ENCODE peak calls at places on chromosomes 7 and 10, in ten cellular contexts. X is hepatocyte, I is neural progenitor cell, Q is fibroblast of lung, Z is PC-3, J is HCT116, H is mammary epithelial cell, O is HepG2, T is GM23248, G is PC-9. Y is an unnamed sample.

GRCh38 chr7:135757719-135758411 is 9.3 kb upstream of the FAM180A start:
- DNase-seq in X (no peak), I (no peak), Q (peak; percentile 52), Z (no peak), J (no peak), H (peak; percentile 33), O (no peak), T (peak; percentile 84), G (no peak), Y (no peak)

GRCh38 chr7:106766551-106766950 is 98.5 kb upstream of the PIK3CG start:
- DNase-seq in X (no peak), I (no peak), Q (no peak), Z (no peak), J (no peak), H (no peak), O (no peak), T (peak; percentile 28), G (no peak), Y (no peak)

GRCh38 chr10:104767745-104768144 is 126.7 kb downstream of the SORCS3 start:
- DNase-seq in X (no peak), I (no peak), Q (no peak), Z (no peak), J (peak; percentile 13), H (no peak), O (no peak), T (no peak), G (no peak), Y (no peak)

GRCh38 chr10:122637371-122637770 is 62.3 kb downstream of the C10orf120 start:
- DNase-seq in X (no peak), I (no peak), Q (no peak), Z (no peak), J (no peak), H (no peak), O (no peak), T (no peak), G (no peak), Y (no peak)

GRCh38 chr10:77151395-77151794 is 486.2 kb downstream of the KCNMA1 start:
- DNase-seq in X (no peak), I (no peak), Q (no peak), Z (no peak), J (no peak), H (no peak), O (no peak), T (no peak), G (no peak), Y (no peak)

GRCh38 chr7:47474937-47475879 is 106.7 kb downstream of the TNS3 start:
- DNase-seq in X (peak; percentile 93), I (no peak), Q (peak; percentile 98), Z (peak; percentile 96), J (peak; percentile 91), H (peak; percentile 95), O (peak; percentile 98), T (peak; percentile 98), G (peak; percentile 100), Y (no peak)

GRCh38 chr7:47786557-47787248 is 161.6 kb downstream of the PKD1L1 start:
- DNase-seq in X (peak; percentile 89), I (peak; percentile 34), Q (peak; percentile 97), Z (peak; percentile 98), J (peak; percentile 91), H (peak; percentile 99), O (peak; percentile 97), T (peak; percentile 99), G (peak; percentile 100), Y (no peak)

GRCh38 chr7:104767826-104768536 is 246.0 kb upstream of the KMT2E start:
- DNase-seq in X (no peak), I (peak; percentile 21), Q (no peak), Z (no peak), J (no peak), H (no peak), O (no peak), T (no peak), G (no peak), Y (no peak)

GRCh38 chr7:43942997-43943701 is 16.9 kb downstream of the UBE2D4 start:
- DNase-seq in X (peak; percentile 29), I (peak; percentile 11), Q (no peak), Z (peak; percentile 79), J (no peak), H (peak; percentile 7), O (no peak), T (peak; percentile 26), G (peak; percentile 86), Y (no peak)

GRCh38 chr7:101814081-101814995 is 3.1 kb upstream of the CUX1 start:
- DNase-seq in X (peak; percentile 89), I (peak; percentile 92), Q (peak; percentile 55), Z (peak; percentile 66), J (no peak), H (peak; percentile 44), O (peak; percentile 36), T (peak; percentile 76), G (no peak), Y (peak; percentile 71)

GRCh38 chr10:19826712-19827111 is 10.5 kb downstream of the PLXDC2 start:
- DNase-seq in X (no peak), I (no peak), Q (peak; percentile 72), Z (no peak), J (no peak), H (peak; percentile 62), O (no peak), T (no peak), G (no peak), Y (no peak)

GRCh38 chr7:101172854-101173751 is 7.0 kb downstream of the NAT16 start:
- DNase-seq in X (peak; percentile 46), I (no peak), Q (peak; percentile 66), Z (peak; percentile 91), J (no peak), H (peak; percentile 68), O (no peak), T (peak; percentile 88), G (peak; percentile 72), Y (no peak)

GRCh38 chr10:78960316-78960800 is 108.4 kb upstream of the ZMIZ1 start:
- DNase-seq in X (peak; percentile 58), I (no peak), Q (peak; percentile 86), Z (peak; percentile 99), J (no peak), H (peak; percentile 96), O (no peak), T (peak; percentile 94), G (peak; percentile 48), Y (no peak)

GRCh38 chr10:37685741-37686683 is 171.4 kb downstream of the ZNF248 start:
- DNase-seq in X (no peak), I (no peak), Q (no peak), Z (no peak), J (no peak), H (no peak), O (no peak), T (no peak), G (no peak), Y (no peak)
- H3K9me3 ChIP-seq in X (no peaks in the 10 kb centered on the region), I (peaks cover 4% of the 10 kb centered on the region), Q (no peaks in the 10 kb centered on the region), Z (no peaks in the 10 kb centered on the region), J (no peaks in the 10 kb centered on the region), H (peaks cover 34% of the 10 kb centered on the region), O (no peaks in the 10 kb centered on the region), T (no peaks in the 10 kb centered on the region), G (no peaks in the 10 kb centered on the region), Y (peaks cover 3% of the 10 kb centered on the region)

DNA sequence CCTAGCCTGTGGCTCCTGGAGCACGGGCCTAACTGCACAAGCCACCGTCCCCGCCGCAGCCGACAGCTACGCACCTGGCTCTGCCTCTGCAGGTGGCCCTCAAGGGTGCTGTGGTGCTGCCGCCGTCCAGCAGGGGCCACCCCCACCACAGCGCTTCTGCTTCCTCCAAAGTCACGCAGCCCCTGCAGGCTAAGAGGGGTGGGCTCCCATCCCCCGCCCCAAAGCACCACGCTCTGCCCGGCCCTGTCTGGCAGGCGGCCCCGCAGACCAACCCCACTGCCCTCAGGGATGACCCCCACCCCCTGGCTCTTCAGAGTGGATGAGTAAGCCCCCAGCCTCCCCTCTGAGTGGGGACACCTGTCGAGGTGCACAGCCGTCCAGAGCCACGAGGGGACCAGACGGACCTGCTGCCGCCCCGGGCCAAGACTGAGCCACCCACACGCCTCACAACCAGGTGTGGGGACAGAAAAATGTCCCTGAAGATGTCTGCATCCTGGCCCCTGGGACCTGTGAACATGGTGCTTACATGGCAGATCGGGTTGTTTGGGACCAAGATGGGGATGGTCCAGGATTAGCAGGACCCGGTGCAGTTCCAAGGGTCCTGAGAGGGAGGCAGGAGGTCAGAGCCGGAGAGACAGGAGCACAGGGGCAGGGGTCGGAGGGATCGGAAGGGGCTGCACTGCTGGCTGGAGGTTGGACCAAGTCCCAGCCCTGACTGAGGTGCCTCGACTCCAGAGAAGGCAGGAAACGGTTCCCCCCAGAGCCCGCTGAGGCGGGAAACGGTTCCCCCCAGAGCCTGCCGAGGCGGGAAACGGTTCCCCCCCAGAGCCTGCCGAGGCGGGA is 9.0 kb upstream of the ADAP1 start:
- DNase-seq in X (no peak), I (peak; percentile 2), Q (no peak), Z (no peak), J (no peak), H (no peak), O (no peak), T (no peak), G (no peak), Y (no peak)
- TF ChIP-seq EZH2 in X (no peak), I (no peak), Q (no peak), Z (no peak), J (no peak), H (no peak), O (no peak), T (no peak), G (no peak), Y (no peak)

DNA sequence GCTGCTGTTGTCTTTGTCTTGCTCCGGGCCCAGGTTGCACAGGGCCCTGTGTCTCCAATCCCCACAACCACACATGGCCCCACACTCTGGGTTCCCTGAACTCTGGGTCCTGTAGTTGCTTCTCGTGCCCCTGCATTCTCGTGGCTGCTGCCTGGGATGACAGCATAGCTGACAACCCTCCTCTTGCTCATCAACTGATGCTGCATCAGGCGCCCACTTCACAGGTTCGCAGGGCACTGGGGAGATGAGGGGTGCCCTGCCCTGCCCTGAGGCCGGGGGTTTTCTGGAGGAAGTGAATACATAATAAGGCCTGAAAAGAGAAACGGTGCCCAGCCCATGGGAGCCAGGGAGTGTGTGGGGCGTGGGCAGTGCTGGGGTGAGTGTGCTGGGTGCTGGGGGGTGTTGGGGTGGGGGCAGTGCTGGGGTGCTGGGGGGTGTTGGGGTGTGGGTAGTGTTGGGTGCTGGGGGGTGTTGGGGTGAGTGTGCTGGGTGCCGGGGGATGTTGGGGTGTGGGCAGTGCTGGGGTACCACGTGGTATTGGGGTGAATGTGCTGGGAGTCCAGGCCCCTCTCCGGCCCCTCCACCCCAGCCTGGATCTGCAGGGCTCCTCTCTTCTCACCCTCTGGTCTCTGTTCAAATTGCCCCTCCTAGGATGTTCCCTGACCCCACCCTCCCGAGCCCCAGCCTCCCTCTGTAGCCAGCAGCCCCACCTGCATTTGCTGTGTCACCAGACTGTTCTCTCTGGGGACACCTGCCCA is 2.0 kb upstream of the MTG1 start:
- DNase-seq in X (no peak), I (no peak), Q (no peak), Z (no peak), J (no peak), H (no peak), O (no peak), T (no peak), G (no peak), Y (no peak)
- H3K4me2 ChIP-seq in X (no peak overlapping the region), I (no peak overlapping the region), Q (no peak overlapping the region), Z (no peak overlapping the region), J (no peak overlapping the region), H (no peak overlapping the region), O (no peak overlapping the region), T (no peak overlapping the region), G (no peak overlapping the region), Y (no peak overlapping the region)

DNA sequence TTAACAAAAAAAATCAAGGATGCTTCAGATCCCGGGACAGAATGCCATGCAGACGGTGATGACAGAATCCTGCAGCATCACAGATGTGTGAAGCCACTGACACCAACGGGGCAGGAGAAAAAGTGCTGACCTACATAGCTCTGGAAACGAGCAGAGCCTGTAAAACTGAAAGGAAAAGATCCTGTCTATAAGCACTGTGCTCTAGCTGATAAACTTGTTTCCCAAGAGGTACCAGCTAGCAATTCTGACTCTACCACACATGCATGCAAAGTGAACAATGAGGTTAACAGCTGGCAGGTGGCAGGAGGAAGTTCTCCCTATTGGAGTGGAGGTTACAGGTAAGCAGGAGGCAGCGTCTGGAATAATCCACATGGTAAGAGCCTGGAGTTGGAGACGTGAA is 75.6 kb downstream of the PTPRN2 start:
- DNase-seq in X (no peak), I (no peak), Q (no peak), Z (no peak), J (no peak), H (no peak), O (no peak), T (no peak), G (no peak), Y (no peak)
- H3K9me3 ChIP-seq in X (no peaks in the 10 kb centered on the region), I (no peaks in the 10 kb centered on the region), Q (no peaks in the 10 kb centered on the region), Z (no peaks in the 10 kb centered on the region), J (no peaks in the 10 kb centered on the region), H (peaks cover 29% of the 10 kb centered on the region), O (no peaks in the 10 kb centered on the region), T (no peaks in the 10 kb centered on the region), G (peaks cover 7% of the 10 kb centered on the region), Y (peaks cover 13% of the 10 kb centered on the region)

Y was measured in DND-41.